ENCODE peak calls at places on chromosomes 1 and 21, in four cellular contexts. One of them, this sample, is unnamed.

GRCh38 chr1:167722152-167722869 is 529 bp downstream of the MPZL1 start:
- DNase-seq in Karpas-422: peak; percentile 57
- DNase-seq in uterus: no peak
- DNase-seq in left cardiac atrium: no peak
- DNase-seq in this sample: no peak

GRCh38 chr21:42677339-42678117 is 24.1 kb downstream of the PDE9A start:
- DNase-seq in Karpas-422: no peak
- DNase-seq in uterus: no peak
- DNase-seq in left cardiac atrium: no peak
- DNase-seq in this sample: no peak

GRCh38 chr1:208201241-208201640 is 42.9 kb downstream of the PLXNA2 start:
- DNase-seq in Karpas-422: no peak
- DNase-seq in uterus: peak; percentile 28
- DNase-seq in left cardiac atrium: peak; percentile 78
- DNase-seq in this sample: peak; percentile 84

GRCh38 chr1:46643368-46643775 is 24.8 kb downstream of the ATPAF1 start:
- DNase-seq in Karpas-422: no peak
- DNase-seq in uterus: no peak
- DNase-seq in left cardiac atrium: no peak
- DNase-seq in this sample: no peak

GRCh38 chr1:215631489-215631888 is 64.4 kb downstream of the KCTD3 start:
- DNase-seq in Karpas-422: no peak
- DNase-seq in uterus: no peak
- DNase-seq in left cardiac atrium: no peak
- DNase-seq in this sample: no peak

GRCh38 chr1:200179126-200179780 is 151.7 kb downstream of the NR5A2 start:
- DNase-seq in Karpas-422: no peak
- DNase-seq in uterus: no peak
- DNase-seq in left cardiac atrium: no peak
- DNase-seq in this sample: no peak

GRCh38 chr1:92949937-92950817 is 11.1 kb downstream of the DIPK1A start:
- DNase-seq in Karpas-422: no peak
- DNase-seq in uterus: no peak
- DNase-seq in left cardiac atrium: no peak
- DNase-seq in this sample: no peak

GRCh38 chr1:22216210-22216883 is 73.5 kb upstream of the WNT4 start:
- DNase-seq in Karpas-422: no peak
- DNase-seq in uterus: no peak
- DNase-seq in left cardiac atrium: no peak
- DNase-seq in this sample: no peak

GRCh38 chr1:117339866-117340357 is 27.3 kb upstream of the MAN1A2 start:
- DNase-seq in Karpas-422: peak; percentile 51
- DNase-seq in uterus: peak; percentile 30
- DNase-seq in left cardiac atrium: no peak
- DNase-seq in this sample: no peak

GRCh38 chr1:44239337-44239960 is 26.2 kb downstream of the DMAP1 start:
- DNase-seq in Karpas-422: no peak
- DNase-seq in uterus: peak; percentile 72
- DNase-seq in left cardiac atrium: no peak
- DNase-seq in this sample: no peak

GRCh38 chr1:150578278-150579109 is 916 bp downstream of the MCL1 start:
- DNase-seq in Karpas-422: peak; percentile 75
- DNase-seq in uterus: peak; percentile 66
- DNase-seq in left cardiac atrium: no peak
- DNase-seq in this sample: no peak

GRCh38 chr1:5119496-5120234 is 465.3 kb downstream of the AJAP1 start:
- DNase-seq in Karpas-422: peak; percentile 38
- DNase-seq in uterus: no peak
- DNase-seq in left cardiac atrium: no peak
- DNase-seq in this sample: no peak

GRCh38 chr1:22190251-22190650 is 47.4 kb upstream of the WNT4 start:
- DNase-seq in Karpas-422: no peak
- DNase-seq in uterus: no peak
- DNase-seq in left cardiac atrium: no peak
- DNase-seq in this sample: no peak

GRCh38 chr1:221871056-221871455 is 129.2 kb upstream of the DUSP10 start:
- DNase-seq in Karpas-422: no peak
- DNase-seq in uterus: no peak
- DNase-seq in left cardiac atrium: no peak
- DNase-seq in this sample: no peak

GRCh38 chr1:216184281-216184680 is 239.0 kb downstream of the USH2A start:
- DNase-seq in Karpas-422: no peak
- DNase-seq in uterus: no peak
- DNase-seq in left cardiac atrium: no peak
- DNase-seq in this sample: no peak

GRCh38 chr1:53656062-53656915 is 82.7 kb downstream of the GLIS1 start:
- DNase-seq in Karpas-422: no peak
- DNase-seq in uterus: no peak
- DNase-seq in left cardiac atrium: no peak
- DNase-seq in this sample: no peak

GRCh38 chr1:3342960-3343359 is 111.5 kb upstream of the ARHGEF16 start:
- DNase-seq in Karpas-422: no peak
- DNase-seq in uterus: no peak
- DNase-seq in left cardiac atrium: no peak
- DNase-seq in this sample: no peak

GRCh38 chr1:107572674-107573205 is 392.2 kb downstream of the VAV3 start:
- DNase-seq in Karpas-422: no peak
- DNase-seq in uterus: peak; percentile 29
- DNase-seq in left cardiac atrium: no peak
- DNase-seq in this sample: no peak

GRCh38 chr1:115495603-115496002 is 146.2 kb upstream of the VANGL1 start:
- DNase-seq in Karpas-422: no peak
- DNase-seq in uterus: no peak
- DNase-seq in left cardiac atrium: no peak
- DNase-seq in this sample: peak; percentile 13

GRCh38 chr21:37001446-37001845 is 5.1 kb upstream of the RIPPLY3 start:
- DNase-seq in Karpas-422: no peak
- DNase-seq in uterus: no peak
- DNase-seq in left cardiac atrium: no peak
- DNase-seq in this sample: no peak

GRCh38 chr1:194295690-194296089 is 1109.3 kb upstream of the B3GALT2 start:
- DNase-seq in Karpas-422: peak; percentile 85
- DNase-seq in uterus: no peak
- DNase-seq in left cardiac atrium: no peak
- DNase-seq in this sample: no peak

GRCh38 chr1:32470991-32471694 is 6.3 kb downstream of the ZBTB8B start:
- DNase-seq in Karpas-422: peak; percentile 73
- DNase-seq in uterus: no peak
- DNase-seq in left cardiac atrium: peak; percentile 28
- DNase-seq in this sample: no peak

This sample was measured in right atrium auricular region.